ENCODE peak calls at places on chromosome 9, in seven cellular contexts. One of them, this sample, is unnamed.

GRCh38 chr9:118575341-118576070 is 793.7 kb downstream of the BRINP1 start:
- DNase-seq in IMR-90: no peak
- DNase-seq in H1: no peak
- DNase-seq in neuronal stem cell: no peak
- DNase-seq in trophoblast cell: no peak
- DNase-seq in mesenchymal stem cell: no peak
- DNase-seq in H9: no peak
- DNase-seq in this sample: no peak

GRCh38 chr9:73402081-73403028 is 250.7 kb downstream of the ANXA1 start:
- DNase-seq in H1: no peak
- DNase-seq in trophoblast cell: no peak
- DNase-seq in IMR-90: no peak
- DNase-seq in mesenchymal stem cell: no peak
- DNase-seq in neuronal stem cell: no peak
- DNase-seq in H9: no peak
- DNase-seq in this sample: no peak

GRCh38 chr9:14608521-14608920 is 84.7 kb downstream of the ZDHHC21 start:
- DNase-seq in mesenchymal stem cell: no peak
- DNase-seq in neuronal stem cell: no peak
- DNase-seq in trophoblast cell: no peak
- DNase-seq in H1: no peak
- DNase-seq in H9: no peak
- DNase-seq in IMR-90: no peak
- DNase-seq in this sample: no peak

GRCh38 chr9:125794708-125795107 is 47.5 kb downstream of the PBX3 start:
- DNase-seq in trophoblast cell: no peak
- DNase-seq in H1: no peak
- DNase-seq in H9: no peak
- DNase-seq in mesenchymal stem cell: no peak
- DNase-seq in neuronal stem cell: no peak
- DNase-seq in IMR-90: no peak
- DNase-seq in this sample: no peak

GRCh38 chr9:76486151-76486550 is 27.2 kb downstream of the GCNT1 start:
- DNase-seq in trophoblast cell: peak
- DNase-seq in mesenchymal stem cell: no peak
- DNase-seq in IMR-90: peak
- DNase-seq in neuronal stem cell: no peak
- DNase-seq in H9: no peak
- DNase-seq in H1: no peak
- DNase-seq in this sample: peak

GRCh38 chr9:129823163-129823933 is 588 bp downstream of the TOR1A start:
- DNase-seq in IMR-90: peak
- DNase-seq in neuronal stem cell: no peak
- DNase-seq in H1: peak
- DNase-seq in mesenchymal stem cell: peak
- DNase-seq in trophoblast cell: no peak
- DNase-seq in H9: peak
- DNase-seq in this sample: peak

GRCh38 chr9:132827366-132827765 is 50.7 kb downstream of the AK8 start:
- DNase-seq in H1: no peak
- DNase-seq in H9: no peak
- DNase-seq in IMR-90: no peak
- DNase-seq in mesenchymal stem cell: no peak
- DNase-seq in trophoblast cell: no peak
- DNase-seq in neuronal stem cell: no peak
- DNase-seq in this sample: no peak

GRCh38 chr9:108953983-108954574 is 19.9 kb downstream of the ABITRAM start:
- DNase-seq in neuronal stem cell: no peak
- DNase-seq in mesenchymal stem cell: peak
- DNase-seq in trophoblast cell: no peak
- DNase-seq in H1: no peak
- DNase-seq in H9: no peak
- DNase-seq in IMR-90: peak
- DNase-seq in this sample: peak

GRCh38 chr9:128921881-128922763 is 1.3 kb downstream of the PHYHD1 start:
- DNase-seq in neuronal stem cell: peak
- DNase-seq in H1: peak
- DNase-seq in trophoblast cell: peak
- DNase-seq in mesenchymal stem cell: peak
- DNase-seq in IMR-90: peak
- DNase-seq in H9: peak
- DNase-seq in this sample: peak

GRCh38 chr9:18379073-18379811 is 94.7 kb upstream of the ADAMTSL1 start:
- DNase-seq in mesenchymal stem cell: peak
- DNase-seq in H9: no peak
- DNase-seq in IMR-90: peak
- DNase-seq in H1: no peak
- DNase-seq in neuronal stem cell: no peak
- DNase-seq in trophoblast cell: peak
- DNase-seq in this sample: peak

GRCh38 chr9:110257097-110257955 is 1.0 kb upstream of the TXN start:
- DNase-seq in H9: peak
- DNase-seq in IMR-90: peak
- DNase-seq in trophoblast cell: no peak
- DNase-seq in mesenchymal stem cell: no peak
- DNase-seq in H1: no peak
- DNase-seq in neuronal stem cell: no peak
- DNase-seq in this sample: peak

GRCh38 chr9:35826071-35826701 is 2.3 kb downstream of the FAM221B start:
- DNase-seq in H1: peak
- DNase-seq in mesenchymal stem cell: peak
- DNase-seq in trophoblast cell: no peak
- DNase-seq in H9: peak
- DNase-seq in IMR-90: peak
- DNase-seq in neuronal stem cell: peak
- DNase-seq in this sample: peak

GRCh38 chr9:136847065-136847826 is 2.0 kb upstream of the PHPT1 start:
- DNase-seq in mesenchymal stem cell: peak
- DNase-seq in trophoblast cell: peak
- DNase-seq in H1: peak
- DNase-seq in neuronal stem cell: peak
- DNase-seq in H9: peak
- DNase-seq in IMR-90: peak
- DNase-seq in this sample: peak

GRCh38 chr9:35322075-35322885 is 160.5 kb downstream of the UNC13B start:
- DNase-seq in neuronal stem cell: no peak
- DNase-seq in IMR-90: no peak
- DNase-seq in trophoblast cell: no peak
- DNase-seq in mesenchymal stem cell: no peak
- DNase-seq in H1: no peak
- DNase-seq in H9: no peak
- DNase-seq in this sample: no peak

GRCh38 chr9:116617389-116617788 is 69.7 kb upstream of the TRIM32 start:
- DNase-seq in IMR-90: no peak
- DNase-seq in neuronal stem cell: no peak
- DNase-seq in H1: no peak
- DNase-seq in trophoblast cell: no peak
- DNase-seq in H9: no peak
- DNase-seq in mesenchymal stem cell: no peak
- DNase-seq in this sample: no peak

GRCh38 chr9:112820886-112821285 is 69.8 kb downstream of the SLC46A2 start:
- DNase-seq in H1: no peak
- DNase-seq in mesenchymal stem cell: no peak
- DNase-seq in IMR-90: peak
- DNase-seq in neuronal stem cell: no peak
- DNase-seq in trophoblast cell: no peak
- DNase-seq in H9: no peak
- DNase-seq in this sample: no peak

GRCh38 chr9:91481971-91482370 is 58.3 kb upstream of the NFIL3 start:
- DNase-seq in neuronal stem cell: no peak
- DNase-seq in mesenchymal stem cell: no peak
- DNase-seq in trophoblast cell: no peak
- DNase-seq in H9: no peak
- DNase-seq in IMR-90: no peak
- DNase-seq in H1: no peak
- DNase-seq in this sample: no peak

GRCh38 chr9:115250646-115251045 is 132.7 kb upstream of the TNC start:
- DNase-seq in mesenchymal stem cell: peak
- DNase-seq in neuronal stem cell: no peak
- DNase-seq in H9: peak
- DNase-seq in H1: no peak
- DNase-seq in IMR-90: peak
- DNase-seq in trophoblast cell: no peak
- DNase-seq in this sample: peak

GRCh38 chr9:68505681-68506409 is 34.8 kb downstream of the TMEM252 start:
- DNase-seq in neuronal stem cell: no peak
- DNase-seq in IMR-90: no peak
- DNase-seq in trophoblast cell: no peak
- DNase-seq in H1: no peak
- DNase-seq in mesenchymal stem cell: no peak
- DNase-seq in H9: no peak
- DNase-seq in this sample: no peak

GRCh38 chr9:82606761-82607382 is 456.1 kb downstream of the RASEF start:
- DNase-seq in mesenchymal stem cell: peak
- DNase-seq in neuronal stem cell: peak
- DNase-seq in trophoblast cell: peak
- DNase-seq in IMR-90: peak
- DNase-seq in H1: peak
- DNase-seq in H9: peak
- DNase-seq in this sample: peak

GRCh38 chr9:20253635-20254034 is 368.7 kb downstream of the MLLT3 start:
- DNase-seq in mesenchymal stem cell: no peak
- DNase-seq in H1: no peak
- DNase-seq in H9: no peak
- DNase-seq in neuronal stem cell: no peak
- DNase-seq in IMR-90: no peak
- DNase-seq in trophoblast cell: no peak
- DNase-seq in this sample: no peak

GRCh38 chr9:135833864-135834263 is 73.5 kb downstream of the CAMSAP1 start:
- DNase-seq in H9: no peak
- DNase-seq in H1: no peak
- DNase-seq in trophoblast cell: no peak
- DNase-seq in mesenchymal stem cell: no peak
- DNase-seq in IMR-90: no peak
- DNase-seq in neuronal stem cell: no peak
- DNase-seq in this sample: no peak

GRCh38 chr9:19033015-19033414 is at the start of gene SAXO1:
- DNase-seq in H1: no peak
- DNase-seq in mesenchymal stem cell: no peak
- DNase-seq in H9: no peak
- DNase-seq in trophoblast cell: no peak
- DNase-seq in IMR-90: no peak
- DNase-seq in neuronal stem cell: no peak
- DNase-seq in this sample: no peak

GRCh38 chr9:98488578-98489312 is 220.0 kb downstream of the GABBR2 start:
- DNase-seq in trophoblast cell: peak
- DNase-seq in H9: no peak
- DNase-seq in neuronal stem cell: no peak
- DNase-seq in mesenchymal stem cell: peak
- DNase-seq in IMR-90: peak
- DNase-seq in H1: no peak
- DNase-seq in this sample: peak

GRCh38 chr9:98494852-98495251 is 213.9 kb downstream of the GABBR2 start:
- DNase-seq in neuronal stem cell: no peak
- DNase-seq in H1: no peak
- DNase-seq in H9: no peak
- DNase-seq in trophoblast cell: no peak
- DNase-seq in mesenchymal stem cell: no peak
- DNase-seq in IMR-90: no peak
- DNase-seq in this sample: peak

GRCh38 chr9:98491778-98492177 is 217.0 kb downstream of the GABBR2 start:
- DNase-seq in H1: no peak
- DNase-seq in H9: no peak
- DNase-seq in trophoblast cell: peak
- DNase-seq in mesenchymal stem cell: peak
- DNase-seq in neuronal stem cell: no peak
- DNase-seq in IMR-90: peak
- DNase-seq in this sample: peak

GRCh38 chr9:98495530-98495929 is 213.2 kb downstream of the GABBR2 start:
- DNase-seq in mesenchymal stem cell: no peak
- DNase-seq in trophoblast cell: no peak
- DNase-seq in H1: no peak
- DNase-seq in H9: no peak
- DNase-seq in neuronal stem cell: no peak
- DNase-seq in IMR-90: no peak
- DNase-seq in this sample: peak

GRCh38 chr9:98491231-98491651 is 217.5 kb downstream of the GABBR2 start:
- DNase-seq in trophoblast cell: no peak
- DNase-seq in mesenchymal stem cell: no peak
- DNase-seq in H9: no peak
- DNase-seq in neuronal stem cell: no peak
- DNase-seq in H1: no peak
- DNase-seq in IMR-90: no peak
- DNase-seq in this sample: no peak
- H2BK120ac ChIP-seq in trophoblast cell: no peak
- H2BK120ac ChIP-seq in mesenchymal stem cell: no peak
- H2BK120ac ChIP-seq in H9: no peak
- H2BK120ac ChIP-seq in neuronal stem cell: no peak
- H2BK120ac ChIP-seq in H1: no peak
- H2BK120ac ChIP-seq in IMR-90: peak
- H2BK120ac ChIP-seq in this sample: no peak

GRCh38 chr9:78103971-78104433 is 72.4 kb upstream of the GNAQ start:
- DNase-seq in IMR-90: no peak
- DNase-seq in mesenchymal stem cell: no peak
- DNase-seq in neuronal stem cell: no peak
- DNase-seq in H1: no peak
- DNase-seq in H9: no peak
- DNase-seq in trophoblast cell: no peak
- DNase-seq in this sample: no peak
- H3K4me2 ChIP-seq in IMR-90: no peak
- H3K4me2 ChIP-seq in mesenchymal stem cell: no peak
- H3K4me2 ChIP-seq in neuronal stem cell: no peak
- H3K4me2 ChIP-seq in H1: no peak
- H3K4me2 ChIP-seq in H9: no peak
- H3K4me2 ChIP-seq in trophoblast cell: no peak
- H3K4me2 ChIP-seq in this sample: no peak

GRCh38 chr9:71901695-71902094 is 9.3 kb downstream of the ABHD17B start:
- DNase-seq in IMR-90: no peak
- DNase-seq in H9: no peak
- DNase-seq in mesenchymal stem cell: no peak
- DNase-seq in trophoblast cell: no peak
- DNase-seq in neuronal stem cell: no peak
- DNase-seq in H1: no peak
- DNase-seq in this sample: peak
- H3K9ac ChIP-seq in IMR-90: no peak
- H3K9ac ChIP-seq in H9: no peak
- H3K9ac ChIP-seq in mesenchymal stem cell: no peak
- H3K9ac ChIP-seq in trophoblast cell: no peak
- H3K9ac ChIP-seq in neuronal stem cell: no peak
- H3K9ac ChIP-seq in H1: no peak
- H3K9ac ChIP-seq in this sample: peak

DNA sequence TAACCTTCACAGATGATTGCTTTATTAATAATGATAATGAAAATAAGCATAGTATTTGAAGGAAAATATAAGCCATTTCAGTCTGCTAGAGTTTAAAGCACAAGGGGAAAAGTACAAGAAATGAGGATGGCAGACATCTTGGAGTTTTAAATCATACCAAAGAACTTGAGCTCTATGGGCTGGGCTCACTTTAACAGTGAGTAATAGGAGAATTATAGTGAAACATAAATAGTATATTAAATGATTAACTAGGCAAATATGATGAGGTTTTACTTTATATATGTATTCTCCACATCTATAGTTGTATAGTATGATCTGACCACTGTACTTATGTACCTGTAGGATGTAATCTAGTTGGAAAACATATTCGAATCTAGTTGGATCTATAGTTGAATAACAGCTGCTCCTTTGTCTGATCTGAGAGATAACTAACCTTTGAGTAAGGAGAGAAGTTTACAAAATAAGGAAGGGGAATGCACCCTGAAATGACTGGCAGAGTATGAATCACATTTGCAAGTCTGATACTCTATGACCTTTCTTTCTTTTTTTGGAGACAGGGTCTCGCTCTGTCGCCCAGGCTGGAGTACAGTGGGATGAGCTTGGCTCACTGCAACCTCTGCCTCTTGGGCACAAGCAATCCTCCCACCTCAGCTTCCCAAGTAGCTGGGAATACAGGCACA is 17.6 kb downstream of the MEGF9 start:
- DNase-seq in mesenchymal stem cell: peak
- DNase-seq in neuronal stem cell: no peak
- DNase-seq in IMR-90: peak
- DNase-seq in H9: no peak
- DNase-seq in trophoblast cell: no peak
- DNase-seq in H1: no peak
- DNase-seq in this sample: no peak
- H2BK120ac ChIP-seq in mesenchymal stem cell: no peak
- H2BK120ac ChIP-seq in neuronal stem cell: no peak
- H2BK120ac ChIP-seq in IMR-90: peak
- H2BK120ac ChIP-seq in H9: no peak
- H2BK120ac ChIP-seq in trophoblast cell: no peak
- H2BK120ac ChIP-seq in H1: no peak
- H2BK120ac ChIP-seq in this sample: no peak

This sample was measured in mesendoderm.